ENCODE peak calls at places on chromosomes 4 and X, in eight cellular contexts. G is IMR-90; Y is kidney; F is GM12865; R is astrocyte of the spinal cord; N is CD8-positive, alpha-beta T cell; I is adrenal gland; E is testis. D is an unnamed sample.

GRCh38 chrX:1507511-1508463 is 29.2 kb downstream of the P2RY8 start:
- DNase-seq in G (no peak), Y (peak), F (peak), R (no peak), N (peak), I (no peak), E (no peak), D (no peak)

GRCh38 chr4:32112891-32113290 is 1392.7 kb downstream of the PCDH7 start:
- DNase-seq in G (no peak), Y (no peak), F (no peak), R (no peak), N (no peak), I (no peak), E (no peak), D (no peak)

GRCh38 chr4:53527342-53527741 is 63.9 kb downstream of the LNX1 start:
- DNase-seq in G (no peak), Y (no peak), F (no peak), R (no peak), N (no peak), I (no peak), E (no peak), D (no peak)

GRCh38 chr4:188439641-188440311 is 300.5 kb downstream of the TRIML1 start:
- DNase-seq in G (peak), Y (no peak), F (no peak), R (no peak), N (no peak), I (peak), E (no peak), D (no peak)

GRCh38 chr4:4182835-4183568 is 43.7 kb downstream of the OTOP1 start:
- DNase-seq in G (no peak), Y (no peak), F (peak), R (no peak), N (no peak), I (no peak), E (peak), D (peak)

GRCh38 chr4:180617203-180617602 is 1626.0 kb upstream of the TENM3 start:
- DNase-seq in G (peak), Y (no peak), F (no peak), R (peak), N (no peak), I (no peak), E (no peak), D (no peak)

GRCh38 chrX:97399400-97399799 is 515.7 kb downstream of the RPA4 start:
- DNase-seq in G (peak), Y (no peak), F (peak), R (peak), N (no peak), I (no peak), E (no peak), D (no peak)

GRCh38 chrX:136639506-136640176 is 8.3 kb upstream of the CD40LG start:
- DNase-seq in G (no peak), Y (no peak), F (no peak), R (peak), N (no peak), I (no peak), E (no peak), D (no peak)

GRCh38 chrX:13364230-13364629 is 44.4 kb upstream of the ATXN3L start:
- DNase-seq in G (no peak), Y (no peak), F (no peak), R (no peak), N (no peak), I (no peak), E (no peak), D (no peak)

GRCh38 chrX:49002091-49002935 is at the start of gene GRIPAP1:
- DNase-seq in G (peak), Y (peak), F (peak), R (peak), N (peak), I (peak), E (peak), D (peak)

GRCh38 chrX:71637848-71638247 is 19.5 kb upstream of the CXCR3 start:
- DNase-seq in G (peak), Y (no peak), F (peak), R (peak), N (no peak), I (no peak), E (no peak), D (no peak)

GRCh38 chr4:54065282-54066087 is 1.1 kb upstream of the CHIC2 start:
- DNase-seq in G (no peak), Y (no peak), F (no peak), R (no peak), N (no peak), I (peak), E (peak), D (no peak)

GRCh38 chr4:154349829-154350228 is 141.8 kb downstream of the DCHS2 start:
- DNase-seq in G (no peak), Y (no peak), F (no peak), R (no peak), N (no peak), I (no peak), E (no peak), D (no peak)

GRCh38 chrX:102516314-102516936 is at the start of gene TMSB15A:
- DNase-seq in G (peak), Y (peak), F (no peak), R (peak), N (peak), I (peak), E (peak), D (peak)

GRCh38 chr4:99321241-99322191 is at the start of gene ADH1B:
- DNase-seq in G (no peak), Y (no peak), F (no peak), R (no peak), N (no peak), I (no peak), E (no peak), D (no peak)

GRCh38 chrX:150767475-150768131 is 74.4 kb downstream of the MTMR1 start:
- DNase-seq in G (peak), Y (peak), F (peak), R (peak), N (no peak), I (no peak), E (no peak), D (no peak)

GRCh38 chr4:173943547-173943946 is 339.9 kb downstream of the FBXO8 start:
- DNase-seq in G (no peak), Y (no peak), F (no peak), R (no peak), N (no peak), I (no peak), E (no peak), D (no peak)

GRCh38 chr4:20612313-20612712 is 87.9 kb upstream of the PACRGL start:
- DNase-seq in G (peak), Y (no peak), F (no peak), R (peak), N (no peak), I (no peak), E (no peak), D (no peak)

DNA sequence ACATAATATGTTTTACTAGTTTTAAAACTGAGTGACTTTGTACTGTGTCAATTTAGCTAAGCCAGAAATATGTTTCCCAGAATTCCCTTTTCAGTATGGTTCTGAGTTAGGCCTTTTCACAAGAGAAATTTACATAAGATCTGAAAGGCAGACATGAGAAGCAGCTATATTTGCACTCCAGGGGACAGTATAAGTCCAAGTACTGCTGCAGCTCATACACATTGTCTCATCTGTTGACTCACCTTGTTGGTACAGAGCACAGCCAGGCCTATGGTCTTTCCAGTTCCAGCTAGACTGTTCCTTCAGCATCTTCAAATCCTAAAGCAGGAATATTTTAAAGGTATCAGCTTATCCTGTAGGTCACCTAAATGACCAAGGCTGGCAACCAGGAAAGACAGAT is 53.5 kb downstream of the BMP3 start:
- DNase-seq in G (peak), Y (no peak), F (no peak), R (peak), N (no peak), I (no peak), E (no peak), D (no peak)
- TF ChIP-seq CTCF in G (peak), Y (no peak), F (no peak), R (peak), N (no peak), I (no peak), E (no peak), D (no peak)

GRCh38 chr4:162957521-162958143 is 209.1 kb downstream of the NAF1 start:
- DNase-seq in G (no peak), Y (no peak), F (no peak), R (no peak), N (no peak), I (no peak), E (no peak), D (no peak)

GRCh38 chr4:162954976-162955375 is 211.7 kb downstream of the NAF1 start:
- DNase-seq in G (no peak), Y (no peak), F (no peak), R (no peak), N (no peak), I (no peak), E (no peak), D (no peak)

DNA sequence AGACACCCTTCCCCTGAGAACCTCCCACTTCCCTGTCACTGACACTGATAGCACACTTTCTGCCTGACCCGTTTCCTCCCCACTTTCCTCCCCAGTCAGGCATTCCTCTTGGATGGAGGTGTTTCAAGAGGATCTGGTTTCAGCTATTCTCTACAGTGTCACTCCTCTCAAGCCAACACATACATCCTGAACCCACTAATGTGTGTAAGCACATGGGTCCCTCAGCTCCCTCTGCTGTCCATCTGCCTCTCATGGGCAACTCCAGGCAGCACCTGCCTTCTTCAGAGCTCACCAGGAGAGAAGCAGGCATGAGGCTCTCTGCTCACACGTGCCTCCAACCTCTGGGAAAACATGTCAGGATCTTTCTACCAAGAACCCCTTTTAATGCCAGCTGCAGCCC is 207.6 kb downstream of the NAF1 start:
- DNase-seq in G (no peak), Y (no peak), F (peak), R (no peak), N (no peak), I (no peak), E (peak), D (no peak)
- TF ChIP-seq CTCF in G (no peak), Y (no peak), F (peak), R (no peak), N (no peak), I (no peak), E (no peak), D (no peak)

GRCh38 chrX:15514279-15514678 is 13.7 kb downstream of the BMX start:
- DNase-seq in G (no peak), Y (no peak), F (no peak), R (no peak), N (no peak), I (no peak), E (no peak), D (no peak)

GRCh38 chrX:15512401-15512965 is 11.9 kb downstream of the BMX start:
- DNase-seq in G (peak), Y (no peak), F (no peak), R (no peak), N (no peak), I (no peak), E (no peak), D (no peak)

GRCh38 chrX:15511563-15511962 is 11.0 kb downstream of the BMX start:
- DNase-seq in G (no peak), Y (no peak), F (no peak), R (no peak), N (no peak), I (no peak), E (no peak), D (no peak)

DNA sequence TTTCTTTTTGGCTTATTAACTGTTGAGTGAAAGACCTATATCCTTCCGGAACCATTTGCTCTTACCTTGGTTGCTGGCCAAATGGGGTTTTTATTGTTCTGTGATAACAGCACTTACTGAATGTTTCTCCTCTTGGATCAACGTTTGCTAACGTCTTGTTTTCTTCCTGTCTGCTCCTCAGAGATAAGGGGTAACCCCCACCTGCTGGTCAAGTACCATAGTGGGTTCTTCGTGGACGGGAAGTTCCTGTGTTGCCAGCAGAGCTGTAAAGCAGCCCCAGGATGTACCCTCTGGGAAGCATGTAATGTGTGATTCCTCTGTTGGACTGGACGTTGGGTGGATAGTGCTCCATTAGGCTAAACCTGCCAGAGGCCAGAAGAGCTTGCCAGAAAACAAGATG is 15.3 kb downstream of the BMX start:
- DNase-seq in G (no peak), Y (no peak), F (no peak), R (no peak), N (no peak), I (peak), E (no peak), D (no peak)
- TF ChIP-seq CTCF in G (no peak), Y (no peak), F (no peak), R (no peak), N (no peak), I (no peak), E (no peak), D (no peak)

DNA sequence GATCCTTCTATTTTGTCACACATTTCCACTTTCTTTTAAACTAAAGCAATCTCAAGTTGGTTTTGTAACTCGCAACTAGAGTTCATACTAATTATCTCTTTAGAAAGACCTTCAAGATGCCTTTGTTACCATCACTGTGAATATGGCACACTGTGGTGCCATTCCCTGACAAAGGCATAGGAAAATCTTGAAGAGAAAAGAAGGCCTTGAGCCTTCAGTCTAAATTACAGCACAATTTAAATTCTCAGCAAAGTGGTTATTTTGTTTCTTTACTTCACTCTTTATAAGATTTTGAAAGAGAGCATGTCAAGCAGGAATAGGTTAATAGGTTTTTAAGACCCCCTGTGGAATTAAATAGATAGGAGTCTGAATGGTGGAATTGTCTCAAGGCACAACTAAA is 89.0 kb upstream of the BANK1 start:
- DNase-seq in G (no peak), Y (no peak), F (no peak), R (no peak), N (no peak), I (no peak), E (no peak), D (no peak)
- TF ChIP-seq CTCF in G (no peak), Y (no peak), F (no peak), R (no peak), N (no peak), I (no peak), E (no peak), D (no peak)

GRCh38 chr4:69025191-69025998 is 70.9 kb upstream of the UGT2B7 start:
- DNase-seq in G (no peak), Y (no peak), F (peak), R (no peak), N (no peak), I (no peak), E (no peak), D (peak)
- TF ChIP-seq CTCF in G (no peak), Y (peak), F (peak), R (peak), N (no peak), I (no peak), E (no peak), D (peak)

GRCh38 chr4:76726141-76726540 is 171.8 kb downstream of the SOWAHB start:
- DNase-seq in G (peak), Y (no peak), F (no peak), R (no peak), N (no peak), I (no peak), E (no peak), D (no peak)
- TF ChIP-seq CTCF in G (no peak), Y (no peak), F (no peak), R (no peak), N (no peak), I (no peak), E (no peak), D (no peak)

GRCh38 chr4:127482049-127482448 is 150.7 kb upstream of the INTU start:
- DNase-seq in G (no peak), Y (no peak), F (no peak), R (no peak), N (no peak), I (no peak), E (no peak), D (no peak)

GRCh38 chr4:127484101-127484500 is 148.7 kb upstream of the INTU start:
- DNase-seq in G (no peak), Y (no peak), F (no peak), R (no peak), N (no peak), I (no peak), E (no peak), D (no peak)

DNA sequence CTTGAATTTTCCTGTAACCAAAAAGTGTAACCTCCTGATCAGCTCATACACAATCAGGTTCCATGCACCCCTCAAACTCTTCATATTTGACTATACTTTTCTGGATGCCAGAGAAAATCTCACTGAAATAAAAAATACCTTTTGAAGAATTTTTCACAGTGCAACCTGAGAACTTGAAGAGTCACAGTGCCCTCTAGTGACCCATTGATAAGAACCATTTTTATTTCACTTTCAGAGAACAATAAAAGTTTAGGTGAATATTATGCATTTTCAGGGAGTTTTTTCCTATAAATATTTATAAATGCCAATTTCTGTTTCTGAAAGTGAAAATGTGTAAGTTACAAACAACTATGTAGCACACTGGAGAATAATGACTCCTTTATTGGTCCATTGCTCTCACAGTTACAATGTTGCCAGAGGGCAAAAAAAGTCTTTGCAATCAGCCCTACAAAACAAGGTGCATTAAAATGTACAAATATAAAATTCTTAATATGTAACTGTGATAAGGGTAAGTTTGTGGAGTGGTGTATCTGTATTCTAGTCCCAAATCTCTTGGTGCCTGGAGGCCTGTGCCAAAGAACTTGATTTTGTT is 153.6 kb upstream of the INTU start:
- DNase-seq in G (peak), Y (no peak), F (peak), R (peak), N (no peak), I (no peak), E (no peak), D (no peak)
- TF ChIP-seq CTCF in G (peak), Y (peak), F (peak), R (peak), N (peak), I (peak), E (peak), D (peak)

GRCh38 chr4:52234539-52235174 is 183.6 kb downstream of the SPATA18 start:
- DNase-seq in G (peak), Y (no peak), F (no peak), R (peak), N (no peak), I (no peak), E (peak), D (no peak)
- TF ChIP-seq CTCF in G (peak), Y (peak), F (no peak), R (peak), N (no peak), I (peak), E (peak), D (no peak)